ENCODE peak calls at places on chromosomes 2 and 18, in seven cellular contexts. Y, R, G, A, M, C and X are unnamed samples.
A peak's percentile ranks its signal among the peaks of the same experiment; 100 is the strongest.

GRCh38 chr18:35039633-35040032 is 1.6 kb upstream of the MAPRE2 start:
- DNase-seq in G (no peak), A (no peak), R (no peak), Y (peak; percentile 33), M (no peak), C (no peak), X (peak; percentile 40)

GRCh38 chr2:59654753-59655152 is 898.7 kb downstream of the BCL11A start:
- DNase-seq in R (no peak), G (no peak), A (no peak), C (no peak), Y (no peak), M (no peak), X (no peak)

GRCh38 chr2:194116861-194117260 is 1540.2 kb upstream of the SLC39A10 start:
- DNase-seq in C (no peak), A (no peak), Y (no peak), G (no peak), R (no peak), M (no peak), X (no peak)

GRCh38 chr2:190722061-190722759 is 73.3 kb downstream of the NAB1 start:
- DNase-seq in G (no peak), Y (no peak), A (no peak), C (no peak), M (no peak), R (peak; percentile 4), X (peak; percentile 20)

GRCh38 chr18:8084160-8084559 is 517.0 kb downstream of the PTPRM start:
- DNase-seq in M (peak; percentile 88), A (peak; percentile 94), C (no peak), G (peak; percentile 6), R (peak; percentile 84), Y (peak; percentile 45), X (peak; percentile 65)

GRCh38 chr2:8138923-8139667 is 542.8 kb upstream of the ID2 start:
- DNase-seq in M (no peak), G (no peak), R (no peak), C (no peak), Y (no peak), A (no peak), X (no peak)

GRCh38 chr18:10863026-10863425 is 286.3 kb downstream of the PIEZO2 start:
- DNase-seq in G (peak; percentile 39), Y (no peak), R (no peak), C (no peak), A (no peak), M (no peak), X (no peak)

GRCh38 chr2:105187531-105187930 is 54.0 kb upstream of the GPR45 start:
- DNase-seq in M (no peak), G (no peak), C (peak; percentile 12), Y (peak; percentile 13), R (peak; percentile 45), A (no peak), X (peak; percentile 70)

GRCh38 chr18:48222118-48222517 is 187.1 kb downstream of the ZBTB7C start:
- DNase-seq in R (peak; percentile 14), G (no peak), A (no peak), M (peak; percentile 99), Y (no peak), C (no peak), X (peak; percentile 17)

GRCh38 chr2:132392211-132392610 is 24.4 kb upstream of the GPR39 start:
- DNase-seq in R (no peak), Y (no peak), A (peak; percentile 27), M (no peak), G (no peak), C (no peak), X (no peak)

GRCh38 chr2:88187038-88187676 is 17.0 kb downstream of the THNSL2 start:
- DNase-seq in G (no peak), R (peak; percentile 86), C (no peak), M (peak; percentile 89), Y (peak; percentile 15), A (peak; percentile 84), X (peak; percentile 60)

GRCh38 chr2:135792401-135793152 is 44.4 kb downstream of the LCT start:
- DNase-seq in M (no peak), C (no peak), R (no peak), G (no peak), Y (no peak), A (no peak), X (no peak)

GRCh38 chr2:75375646-75376582 is 176.6 kb upstream of the TACR1 start:
- DNase-seq in M (no peak), A (no peak), Y (peak; percentile 46), R (no peak), C (no peak), G (no peak), X (peak; percentile 56)

GRCh38 chr2:48424866-48425265 is 105.1 kb upstream of the STON1 start:
- DNase-seq in A (no peak), G (no peak), Y (no peak), C (no peak), M (no peak), R (peak; percentile 63), X (no peak)

GRCh38 chr2:222728621-222729020 is 57.2 kb downstream of the MOGAT1 start:
- DNase-seq in A (no peak), G (no peak), R (no peak), M (no peak), Y (no peak), C (no peak), X (no peak)

GRCh38 chr2:46294185-46294836 is 2.9 kb upstream of the EPAS1 start:
- DNase-seq in A (no peak), C (no peak), G (no peak), M (no peak), Y (no peak), R (peak; percentile 42), X (peak; percentile 33)

GRCh38 chr2:18544171-18544570 is 16.3 kb downstream of the RDH14 start:
- DNase-seq in Y (peak; percentile 26), M (no peak), C (no peak), G (no peak), A (no peak), R (no peak), X (no peak)

GRCh38 chr2:157107877-157108276 is 149.6 kb upstream of the GALNT5 start:
- DNase-seq in G (peak; percentile 30), Y (no peak), M (peak; percentile 84), A (no peak), C (no peak), R (no peak), X (peak; percentile 49)

GRCh38 chr18:58579561-58580047 is 49.3 kb downstream of the ALPK2 start:
- DNase-seq in G (peak; percentile 71), M (no peak), C (peak; percentile 69), R (no peak), Y (peak; percentile 94), A (no peak), X (peak; percentile 86)

GRCh38 chr2:241812730-241813079 is 3.7 kb downstream of the NEU4 start:
- DNase-seq in C (no peak), R (no peak), G (no peak), Y (no peak), M (no peak), A (no peak), X (no peak)

GRCh38 chr2:226742346-226742745 is 57.3 kb downstream of the IRS1 start:
- DNase-seq in M (no peak), G (no peak), R (no peak), Y (no peak), C (no peak), A (no peak), X (no peak)

GRCh38 chr2:10841547-10842219 is 29.1 kb upstream of the PDIA6 start:
- DNase-seq in R (no peak), A (no peak), Y (no peak), M (no peak), C (no peak), G (no peak), X (no peak)

GRCh38 chr2:11387100-11387390 is 42.6 kb upstream of the ROCK2 start:
- DNase-seq in Y (peak; percentile 28), C (no peak), R (no peak), G (no peak), M (no peak), A (no peak), X (peak; percentile 32)

GRCh38 chr2:67561411-67561965 is 164.4 kb downstream of the ETAA1 start:
- DNase-seq in R (no peak), A (no peak), G (no peak), M (no peak), C (no peak), Y (peak; percentile 81), X (peak; percentile 86)

GRCh38 chr2:38925982-38926381 is 36.3 kb downstream of the ARHGEF33 start:
- DNase-seq in R (peak; percentile 47), G (no peak), M (no peak), Y (no peak), A (no peak), C (no peak), X (no peak)

GRCh38 chr2:69483696-69484095 is 46.5 kb upstream of the NFU1 start:
- DNase-seq in R (no peak), Y (no peak), A (no peak), M (peak; percentile 67), C (no peak), G (no peak), X (no peak)

GRCh38 chr2:239401450-239402227 is 819 bp upstream of the HDAC4 start:
- DNase-seq in C (peak; percentile 69), Y (peak; percentile 79), M (peak; percentile 71), G (peak; percentile 78), A (peak; percentile 64), R (peak; percentile 90), X (peak; percentile 82)

GRCh38 chr2:45932278-45932975 is 281.0 kb downstream of the PRKCE start:
- DNase-seq in R (no peak), M (no peak), G (no peak), Y (peak; percentile 62), C (no peak), A (no peak), X (no peak)

GRCh38 chr2:131040661-131041401 is 52.4 kb downstream of the FAM168B start:
- DNase-seq in Y (no peak), M (no peak), G (no peak), C (no peak), A (no peak), R (no peak), X (no peak)

GRCh38 chr18:28903366-28903765 is 726.4 kb upstream of the CDH2 start:
- DNase-seq in C (peak; percentile 16), Y (peak; percentile 20), G (no peak), M (no peak), R (no peak), A (no peak), X (no peak)

GRCh38 chr2:240991378-240992263 is 6.8 kb upstream of the SNED1 start:
- DNase-seq in A (no peak), R (peak; percentile 44), G (peak; percentile 66), M (no peak), Y (peak; percentile 95), C (peak; percentile 71), X (peak; percentile 97)

GRCh38 chr2:73896362-73897239 is 3.8 kb downstream of the ACTG2 start:
- DNase-seq in G (no peak), A (no peak), R (peak; percentile 41), C (peak; percentile 40), M (no peak), Y (peak; percentile 64), X (no peak)

GRCh38 chr2:60706021-60706420 is 50.0 kb upstream of the PAPOLG start:
- DNase-seq in A (no peak), G (no peak), C (peak; percentile 26), Y (no peak), M (no peak), R (peak; percentile 64), X (peak; percentile 19)

GRCh38 chr2:209636066-209636465 is 135.6 kb upstream of the UNC80 start:
- DNase-seq in Y (no peak), C (no peak), G (no peak), A (no peak), R (no peak), M (no peak), X (no peak)

GRCh38 chr2:16126141-16126968 is 186.0 kb downstream of the MYCN start:
- DNase-seq in A (no peak), R (no peak), G (no peak), C (no peak), Y (no peak), M (no peak), X (no peak)